ENCODE peak calls at places on chromosomes 12 and 14, in seven cellular contexts. Q, O, N, V, X, E and M are unnamed samples.

GRCh38 chr12:82358200-82359114 is at the start of the genes CCDC59 and METTL25:
- DNase-seq in Q (peak; percentile 97), O (peak; percentile 98), N (peak; percentile 98), V (peak; percentile 98), X (peak; percentile 91), E (peak; percentile 98), M (peak; percentile 99)

GRCh38 chr14:65412189-65412846 is at the start of gene FUT8:
- DNase-seq in Q (peak; percentile 89), O (peak; percentile 95), N (peak; percentile 94), V (peak; percentile 99), X (peak; percentile 72), E (peak; percentile 98), M (peak; percentile 98)

GRCh38 chr14:105315941-105316562 is 1.5 kb downstream of the PACS2 start:
- DNase-seq in Q (no peak), O (no peak), N (no peak), V (no peak), X (no peak), E (no peak), M (peak; percentile 22)

GRCh38 chr12:126747530-126748149 is 1519.3 kb upstream of the TMEM132C start:
- DNase-seq in Q (no peak), O (peak; percentile 39), N (peak; percentile 16), V (peak; percentile 67), X (no peak), E (no peak), M (peak; percentile 19)

GRCh38 chr12:92593734-92594402 is 108.9 kb upstream of the PLEKHG7 start:
- DNase-seq in Q (peak; percentile 87), O (peak; percentile 42), N (peak; percentile 95), V (no peak), X (peak; percentile 91), E (peak; percentile 61), M (peak; percentile 98)

GRCh38 chr14:64748995-64749714 is 44.9 kb downstream of the PLEKHG3 start:
- DNase-seq in Q (no peak), O (no peak), N (no peak), V (no peak), X (no peak), E (no peak), M (no peak)

GRCh38 chr12:123445388-123446344 is 9.2 kb upstream of the RILPL2 start:
- DNase-seq in Q (peak; percentile 40), O (peak; percentile 26), N (no peak), V (no peak), X (no peak), E (no peak), M (no peak)

GRCh38 chr12:6925543-6926279 is 2.0 kb upstream of the ATN1 start:
- DNase-seq in Q (peak; percentile 72), O (peak; percentile 72), N (peak; percentile 90), V (peak; percentile 77), X (peak; percentile 70), E (peak; percentile 95), M (peak; percentile 89)

GRCh38 chr14:22598896-22599244 is 770 bp downstream of the ABHD4 start:
- DNase-seq in Q (no peak), O (peak; percentile 53), N (peak; percentile 65), V (peak; percentile 22), X (no peak), E (no peak), M (peak; percentile 87)

GRCh38 chr12:132451172-132451835 is 38.6 kb upstream of the FBRSL1 start:
- DNase-seq in Q (no peak), O (no peak), N (no peak), V (no peak), X (no peak), E (no peak), M (no peak)

GRCh38 chr12:124754949-124755800 is 108.5 kb downstream of the SCARB1 start:
- DNase-seq in Q (peak; percentile 73), O (peak; percentile 59), N (peak; percentile 93), V (peak; percentile 71), X (no peak), E (peak; percentile 98), M (no peak)

GRCh38 chr14:80927385-80927989 is 14.1 kb downstream of the CEP128 start:
- DNase-seq in Q (no peak), O (no peak), N (no peak), V (no peak), X (no peak), E (no peak), M (peak; percentile 55)

GRCh38 chr12:2387051-2387834 is 334.5 kb downstream of the CACNA1C start:
- DNase-seq in Q (no peak), O (no peak), N (peak; percentile 55), V (no peak), X (no peak), E (no peak), M (no peak)

GRCh38 chr14:72177246-72177645 is 245.0 kb downstream of the RGS6 start:
- DNase-seq in Q (no peak), O (no peak), N (no peak), V (no peak), X (no peak), E (no peak), M (no peak)

GRCh38 chr14:72182773-72183432 is 250.7 kb downstream of the RGS6 start:
- DNase-seq in Q (no peak), O (no peak), N (no peak), V (no peak), X (no peak), E (no peak), M (no peak)

GRCh38 chr14:72183631-72184030 is 251.4 kb downstream of the RGS6 start:
- DNase-seq in Q (no peak), O (no peak), N (no peak), V (no peak), X (no peak), E (no peak), M (no peak)

GRCh38 chr14:72173038-72173720 is 240.9 kb downstream of the RGS6 start:
- DNase-seq in Q (no peak), O (no peak), N (no peak), V (no peak), X (no peak), E (no peak), M (peak; percentile 4)

DNA sequence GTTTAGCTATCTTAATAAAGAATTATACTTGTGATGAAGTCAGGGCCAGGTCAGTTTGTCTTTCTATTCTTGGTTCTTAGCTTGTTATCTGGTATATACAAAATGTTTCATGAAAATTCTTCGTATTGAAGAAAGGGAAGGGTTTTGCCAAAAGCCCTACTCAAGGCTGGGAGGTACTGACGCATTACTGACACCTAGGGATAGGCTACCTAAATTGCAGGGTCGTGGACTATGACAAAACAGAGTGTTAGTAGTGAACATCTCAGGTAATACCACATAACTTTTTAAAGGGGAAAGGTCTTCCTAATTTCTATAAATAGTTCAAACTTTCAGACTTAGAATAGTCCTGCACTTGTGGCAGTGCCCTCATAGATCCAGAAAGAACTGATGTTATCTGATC is 246.3 kb downstream of the RGS6 start:
- DNase-seq in Q (no peak), O (no peak), N (no peak), V (no peak), X (no peak), E (no peak), M (no peak)
- TF ChIP-seq CTCF in Q (no peak), O (no peak), N (no peak), V (no peak), X (no peak), E (no peak), M (no peak)

DNA sequence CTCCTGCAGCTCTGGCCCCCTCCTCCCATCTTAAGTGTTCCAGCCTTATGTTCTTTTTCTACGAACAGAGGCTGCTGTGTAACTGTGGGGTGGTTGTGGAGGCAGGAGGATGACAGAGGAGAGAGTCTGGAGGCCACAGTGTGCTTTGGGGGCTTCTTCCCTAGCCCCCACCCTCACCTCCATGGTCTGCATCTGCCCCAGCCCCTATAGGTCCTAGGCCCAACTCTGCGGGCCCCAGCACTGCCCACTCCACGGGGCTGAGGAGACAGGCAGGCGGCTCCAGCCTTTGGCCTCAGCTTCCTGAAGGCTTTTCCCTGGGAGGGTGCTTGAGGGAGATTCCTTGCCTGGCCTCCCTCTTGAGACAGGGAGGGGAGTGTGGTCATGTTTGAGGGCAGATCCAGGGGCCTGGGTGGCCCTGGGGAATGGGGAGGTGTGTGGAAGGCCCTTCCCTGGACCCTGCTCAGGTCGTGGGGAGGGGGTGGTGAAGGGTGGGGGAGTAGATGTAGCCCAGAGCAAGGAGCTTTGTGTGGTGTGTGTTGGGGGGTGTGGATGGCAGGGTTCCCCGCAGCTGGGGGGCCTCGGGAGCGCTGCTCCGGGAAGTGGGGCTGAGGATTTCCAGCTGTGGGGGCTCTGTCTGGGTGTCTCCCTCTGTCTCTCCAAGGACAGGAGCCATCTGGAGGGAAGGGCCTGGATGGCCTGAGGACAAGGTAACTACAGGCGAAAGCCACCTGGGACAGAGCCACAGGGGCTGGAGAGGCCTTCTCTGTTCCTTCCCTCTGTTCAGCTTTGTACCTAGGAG is 1.1 kb downstream of the SMIM41 start:
- DNase-seq in Q (no peak), O (no peak), N (no peak), V (no peak), X (no peak), E (peak; percentile 78), M (no peak)
- H3K4me3 ChIP-seq in Q (no peak overlapping the region), O (no peak overlapping the region), N (no peak overlapping the region), V (no peak overlapping the region), X (no peak overlapping the region), E (peak overlapping the region; percentile 29), M (no peak overlapping the region)

DNA sequence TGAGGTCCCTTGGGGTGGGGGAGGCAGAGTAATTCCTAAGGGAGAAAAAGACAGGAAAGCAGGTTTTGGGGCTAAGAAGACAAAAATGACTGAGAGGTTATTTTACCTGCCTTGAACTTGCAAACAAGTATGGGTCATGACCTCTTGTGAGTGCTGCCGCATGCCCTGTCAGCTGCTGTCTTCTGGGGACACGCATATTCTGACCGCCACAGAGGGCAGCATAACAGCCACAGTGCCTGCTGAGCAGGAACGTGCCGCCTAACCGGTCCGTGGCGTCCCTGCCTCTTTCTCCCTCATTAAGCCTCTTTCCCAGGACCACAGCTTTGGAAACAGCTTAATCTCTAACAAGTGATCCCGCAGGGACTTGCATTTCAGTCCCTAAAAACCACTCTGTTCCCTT is 51.3 kb upstream of the KCNA1 start:
- DNase-seq in Q (no peak), O (peak; percentile 21), N (no peak), V (peak; percentile 86), X (no peak), E (no peak), M (peak; percentile 2)
- TF ChIP-seq CTCF in Q (no peak), O (no peak), N (no peak), V (peak; percentile 49), X (no peak), E (no peak), M (no peak)

GRCh38 chr12:4031703-4032291 is 158.6 kb upstream of the PARP11 start:
- DNase-seq in Q (no peak), O (peak; percentile 42), N (peak; percentile 79), V (no peak), X (no peak), E (peak; percentile 74), M (peak; percentile 89)
- H3K4me3 ChIP-seq in Q (peak overlapping the region; percentile 41), O (no peak overlapping the region), N (peak overlapping the region; percentile 32), V (no peak overlapping the region), X (peak overlapping the region; percentile 39), E (peak overlapping the region; percentile 46), M (peak overlapping the region; percentile 30)

GRCh38 chr12:45743247-45743646 is 13.7 kb downstream of the ARID2 start:
- DNase-seq in Q (no peak), O (no peak), N (no peak), V (no peak), X (no peak), E (no peak), M (peak; percentile 46)

GRCh38 chr12:45742590-45742989 is 13.1 kb downstream of the ARID2 start:
- DNase-seq in Q (no peak), O (no peak), N (no peak), V (no peak), X (no peak), E (no peak), M (no peak)

GRCh38 chr12:45745861-45746277 is 16.4 kb downstream of the ARID2 start:
- DNase-seq in Q (no peak), O (no peak), N (peak; percentile 48), V (no peak), X (no peak), E (no peak), M (peak; percentile 32)
- TF ChIP-seq CTCF in Q (no peak), O (no peak), N (peak; percentile 32), V (peak; percentile 21), X (peak; percentile 4), E (peak; percentile 16), M (no peak)